ENCODE peak calls at places on chromosomes 2 and 18, in five cellular contexts. Z, N, E, F and V are unnamed samples.

GRCh38 chr2:128384956-128385355 is 66.3 kb upstream of the HS6ST1 start:
- DNase-seq in Z (no peak), N (no peak), E (no peak), F (no peak), V (no peak)

GRCh38 chr2:70035344-70035844 is 51.9 kb upstream of the PCBP1 start:
- DNase-seq in Z (no peak), N (peak), E (no peak), F (no peak), V (peak)

GRCh38 chr2:159555651-159556392 is 60.5 kb downstream of the BAZ2B start:
- DNase-seq in Z (no peak), N (no peak), E (no peak), F (no peak), V (no peak)

GRCh38 chr18:74775239-74775638 is 177.6 kb downstream of the ZNF407 start:
- DNase-seq in Z (no peak), N (peak), E (no peak), F (no peak), V (no peak)

GRCh38 chr2:105796131-105796638 is 51.5 kb downstream of the NCK2 start:
- DNase-seq in Z (peak), N (no peak), E (no peak), F (no peak), V (no peak)

GRCh38 chr18:47595816-47596501 is 334.5 kb downstream of the SMAD2 start:
- DNase-seq in Z (peak), N (no peak), E (peak), F (peak), V (no peak)

GRCh38 chr2:197399887-197400540 is 34.8 kb downstream of the SF3B1 start:
- DNase-seq in Z (no peak), N (no peak), E (no peak), F (no peak), V (no peak)

GRCh38 chr2:143467011-143467410 is 337.8 kb downstream of the ARHGAP15 start:
- DNase-seq in Z (no peak), N (no peak), E (no peak), F (no peak), V (no peak)

GRCh38 chr2:73254343-73255006 is 20.4 kb downstream of the CCT7 start:
- DNase-seq in Z (no peak), N (no peak), E (peak), F (no peak), V (no peak)

GRCh38 chr2:235171511-235172130 is 219.8 kb downstream of the SH3BP4 start:
- DNase-seq in Z (no peak), N (peak), E (no peak), F (no peak), V (no peak)

GRCh38 chr18:49666045-49666444 is 104.2 kb downstream of the LIPG start:
- DNase-seq in Z (no peak), N (peak), E (no peak), F (peak), V (no peak)

GRCh38 chr2:52881606-52882005 is 886.0 kb upstream of the CHAC2 start:
- DNase-seq in Z (no peak), N (peak), E (no peak), F (no peak), V (no peak)

GRCh38 chr2:38698604-38699003 is 32.7 kb downstream of the GALM start:
- DNase-seq in Z (no peak), N (no peak), E (no peak), F (no peak), V (no peak)

GRCh38 chr2:240451108-240451611 is 15.7 kb downstream of the GPC1 start:
- DNase-seq in Z (no peak), N (no peak), E (no peak), F (no peak), V (no peak)

GRCh38 chr2:51795248-51795888 is 763.4 kb upstream of the NRXN1 start:
- DNase-seq in Z (no peak), N (no peak), E (peak), F (peak), V (peak)

GRCh38 chr2:154706660-154707059 is 8.2 kb downstream of the KCNJ3 start:
- DNase-seq in Z (peak), N (no peak), E (no peak), F (no peak), V (no peak)

GRCh38 chr2:162084561-162084960 is 10.5 kb upstream of the DPP4 start:
- DNase-seq in Z (no peak), N (no peak), E (no peak), F (no peak), V (no peak)

GRCh38 chr2:182951948-182952663 is 85.7 kb upstream of the FRZB start:
- DNase-seq in Z (no peak), N (peak), E (no peak), F (no peak), V (no peak)

GRCh38 chr2:134327367-134327766 is 73.5 kb downstream of the MGAT5 start:
- DNase-seq in Z (no peak), N (peak), E (no peak), F (no peak), V (no peak)

GRCh38 chr18:77127769-77128671 is 4.6 kb downstream of the MBP start:
- DNase-seq in Z (peak), N (peak), E (no peak), F (no peak), V (peak)

GRCh38 chr18:54260376-54261072 is 8.8 kb upstream of the POLI start:
- DNase-seq in Z (no peak), N (no peak), E (no peak), F (no peak), V (no peak)

GRCh38 chr2:44778671-44779476 is 162.6 kb upstream of the SIX3 start:
- DNase-seq in Z (peak), N (no peak), E (peak), F (no peak), V (no peak)

GRCh38 chr2:151946856-151947523 is 118.8 kb upstream of the ARL5A start:
- DNase-seq in Z (peak), N (peak), E (peak), F (peak), V (no peak)

GRCh38 chr2:112995346-112995920 is 9.8 kb upstream of the IL36A start:
- DNase-seq in Z (no peak), N (no peak), E (no peak), F (no peak), V (no peak)

GRCh38 chr2:223744580-223744979 is 92.8 kb downstream of the AP1S3 start:
- DNase-seq in Z (no peak), N (peak), E (no peak), F (no peak), V (peak)

DNA sequence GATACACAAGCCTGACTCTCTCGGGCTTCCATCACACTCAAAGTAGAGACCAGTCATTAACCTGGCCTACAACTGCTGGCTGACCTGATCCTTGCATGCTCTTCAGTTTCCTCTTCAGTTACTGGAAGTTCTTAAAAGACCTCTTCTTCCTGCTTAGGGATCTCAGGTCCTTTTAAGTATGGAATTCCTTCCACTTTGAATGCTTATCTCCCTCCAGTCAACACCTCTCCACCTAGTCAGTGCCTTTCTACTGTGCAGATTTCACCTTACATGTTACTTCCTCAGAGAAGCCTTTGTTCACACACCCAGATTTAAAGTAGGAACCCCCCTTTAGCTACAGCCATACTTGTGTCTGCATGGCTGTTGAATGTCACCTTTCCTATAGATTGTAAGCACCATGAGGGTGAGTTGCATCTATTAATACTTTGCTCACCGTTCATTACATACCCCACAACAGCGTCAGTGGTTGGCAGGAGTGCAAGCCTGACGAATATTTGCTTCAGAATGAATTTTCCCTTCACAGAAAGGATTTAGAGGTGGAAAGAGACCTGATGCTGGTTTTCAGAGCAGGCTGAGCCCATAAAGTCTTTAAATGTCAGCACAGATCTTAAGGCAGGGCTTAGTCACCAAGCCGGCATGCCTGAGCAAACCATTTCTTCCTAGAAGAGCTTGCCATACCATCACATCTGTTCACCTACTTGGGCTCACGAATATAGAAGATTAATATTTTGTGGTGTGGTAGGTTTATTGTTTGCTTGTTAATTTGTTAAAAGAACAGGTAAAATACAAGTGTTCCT is 90.1 kb downstream of the ACVR1 start:
- DNase-seq in Z (no peak), N (no peak), E (no peak), F (no peak), V (peak)
- TF ChIP-seq CTCF in Z (no peak), N (no peak), E (no peak), F (no peak), V (no peak)

DNA sequence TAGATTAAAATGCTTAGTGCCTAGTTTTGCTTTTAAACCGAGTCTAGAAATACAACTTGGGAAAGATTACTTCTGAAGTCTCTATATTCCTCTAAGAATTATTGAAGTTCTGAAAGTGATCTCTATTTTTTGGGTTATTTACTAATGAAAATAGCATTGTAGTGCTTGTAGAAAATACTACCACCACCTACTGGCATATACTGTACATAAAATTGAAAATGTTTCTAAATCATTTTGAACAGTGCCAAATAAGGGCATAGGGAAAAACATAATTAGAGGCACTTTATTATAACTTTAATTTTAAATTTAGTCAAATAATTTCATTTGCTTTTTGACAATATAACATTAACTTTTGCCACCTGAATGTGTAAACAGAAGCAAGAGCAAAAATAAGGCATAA is 1399.6 kb upstream of the ZEB2 start:
- DNase-seq in Z (no peak), N (no peak), E (no peak), F (peak), V (no peak)
- TF ChIP-seq CTCF in Z (no peak), N (no peak), E (no peak), F (no peak), V (peak)

GRCh38 chr2:230220347-230220969 is 674 bp upstream of the SP110 start:
- DNase-seq in Z (no peak), N (no peak), E (no peak), F (no peak), V (no peak)
- TF ChIP-seq CTCF in Z (no peak), N (no peak), E (no peak), F (no peak), V (no peak)

GRCh38 chr2:46743021-46743420 is 172.6 kb downstream of the MCFD2 start:
- DNase-seq in Z (no peak), N (no peak), E (no peak), F (no peak), V (no peak)

GRCh38 chr2:46751897-46752296 is 163.7 kb downstream of the MCFD2 start:
- DNase-seq in Z (no peak), N (no peak), E (no peak), F (no peak), V (no peak)

GRCh38 chr2:46748121-46748520 is 167.5 kb downstream of the MCFD2 start:
- DNase-seq in Z (no peak), N (no peak), E (no peak), F (no peak), V (no peak)

GRCh38 chr2:46749042-46749461 is 166.6 kb downstream of the MCFD2 start:
- DNase-seq in Z (no peak), N (peak), E (no peak), F (peak), V (peak)

GRCh38 chr2:46747297-46747818 is 168.2 kb downstream of the MCFD2 start:
- DNase-seq in Z (no peak), N (no peak), E (no peak), F (peak), V (no peak)
- TF ChIP-seq CTCF in Z (no peak), N (no peak), E (no peak), F (no peak), V (no peak)

GRCh38 chr18:72530622-72531021 is 13.5 kb downstream of the CBLN2 start:
- DNase-seq in Z (no peak), N (no peak), E (no peak), F (no peak), V (no peak)
- TF ChIP-seq CTCF in Z (no peak), N (no peak), E (peak), F (no peak), V (peak)